ENCODE peak calls at places on chromosomes 6 and 20, in seven cellular contexts. B is SK-N-SH, X is K562, J is HepG2, Y is H1, L is GM12878, S is GM12891. P is an unnamed sample.

GRCh38 chr6:144990768-144991167 is 705.6 kb downstream of the UTRN start:
- DNase-seq in B (no peak), X (no peak), J (no peak), Y (no peak), L (no peak), S (no peak), P (no peak)

GRCh38 chr6:19417713-19418112 is 419.5 kb upstream of the ID4 start:
- DNase-seq in B (no peak), X (no peak), J (no peak), Y (no peak), L (no peak), S (no peak), P (no peak)

GRCh38 chr6:8574749-8575468 is 139.6 kb upstream of the SLC35B3 start:
- DNase-seq in B (no peak), X (no peak), J (no peak), Y (no peak), L (no peak), S (no peak), P (no peak)

GRCh38 chr20:57559286-57559627 is 1.7 kb upstream of the PCK1 start:
- DNase-seq in B (no peak), X (no peak), J (no peak), Y (no peak), L (no peak), S (no peak), P (no peak)

GRCh38 chr6:23181301-23182110 is 612.1 kb downstream of the HDGFL1 start:
- DNase-seq in B (no peak), X (no peak), J (no peak), Y (no peak), L (no peak), S (no peak), P (no peak)

GRCh38 chr20:62356948-62357667 is 10.0 kb downstream of the LAMA5 start:
- DNase-seq in B (peak), X (peak), J (no peak), Y (no peak), L (no peak), S (no peak), P (no peak)

GRCh38 chr6:41536884-41537347 is 9.3 kb upstream of the FOXP4 start:
- DNase-seq in B (no peak), X (peak), J (no peak), Y (no peak), L (no peak), S (no peak), P (no peak)

GRCh38 chr6:108781419-108782110 is 66.7 kb upstream of the ARMC2 start:
- DNase-seq in B (no peak), X (no peak), J (no peak), Y (peak), L (no peak), S (no peak), P (no peak)

GRCh38 chr20:60060593-60060992 is 102.4 kb downstream of the CDH26 start:
- DNase-seq in B (no peak), X (no peak), J (no peak), Y (no peak), L (no peak), S (no peak), P (no peak)

GRCh38 chr6:97275809-97276208 is 7.2 kb downstream of the MMS22L start:
- DNase-seq in B (no peak), X (no peak), J (no peak), Y (no peak), L (no peak), S (no peak), P (no peak)

GRCh38 chr6:88855521-88856152 is 107.8 kb downstream of the RNGTT start:
- DNase-seq in B (no peak), X (no peak), J (no peak), Y (no peak), L (no peak), S (no peak), P (no peak)
- TF ChIP-seq TAF1 in B (no peak), X (no peak), J (no peak), Y (no peak), L (no peak), S (no peak), P (no peak)

GRCh38 chr20:19449051-19449450 is 236.6 kb downstream of the SLC24A3 start:
- DNase-seq in B (no peak), X (no peak), J (no peak), Y (no peak), L (no peak), S (no peak), P (no peak)

GRCh38 chr20:19448632-19449031 is 236.2 kb downstream of the SLC24A3 start:
- DNase-seq in B (no peak), X (no peak), J (no peak), Y (no peak), L (no peak), S (no peak), P (no peak)

GRCh38 chr20:19453369-19453768 is 240.9 kb downstream of the SLC24A3 start:
- DNase-seq in B (no peak), X (no peak), J (no peak), Y (no peak), L (no peak), S (no peak), P (no peak)

GRCh38 chr20:19453781-19454310 is 241.4 kb downstream of the SLC24A3 start:
- DNase-seq in B (no peak), X (no peak), J (no peak), Y (no peak), L (no peak), S (no peak), P (no peak)

GRCh38 chr20:19451591-19452295 is 239.3 kb downstream of the SLC24A3 start:
- DNase-seq in B (no peak), X (no peak), J (no peak), Y (no peak), L (no peak), S (no peak), P (no peak)
- TF ChIP-seq POLR2AphosphoS5 in B (no peak), X (no peak), J (no peak), Y (no peak), L (no peak), S (no peak), P (no peak)

DNA sequence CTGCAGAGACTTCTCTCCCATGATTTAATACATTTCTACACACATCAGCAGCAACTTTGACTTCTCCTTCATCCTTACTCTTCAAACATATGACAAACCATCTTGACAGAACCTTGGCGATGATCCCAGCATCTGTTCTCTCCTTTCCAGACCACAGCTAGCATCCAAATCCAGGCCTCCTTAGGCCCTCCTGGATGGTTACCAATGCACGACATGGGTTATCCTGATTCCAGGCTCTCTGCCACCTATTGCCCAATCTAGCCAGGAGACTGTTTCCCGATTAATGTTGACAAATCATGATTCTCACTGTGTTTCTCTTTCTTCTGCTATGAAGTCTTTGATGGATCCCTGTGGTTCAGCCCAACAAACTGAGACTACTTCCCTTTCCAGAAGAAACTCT is 16.7 kb downstream of the LAMA4 start:
- DNase-seq in B (no peak), X (no peak), J (no peak), Y (no peak), L (no peak), S (no peak), P (no peak)
- TF ChIP-seq TAF1 in B (no peak), X (no peak), J (no peak), Y (no peak), L (no peak), S (no peak), P (no peak)

DNA sequence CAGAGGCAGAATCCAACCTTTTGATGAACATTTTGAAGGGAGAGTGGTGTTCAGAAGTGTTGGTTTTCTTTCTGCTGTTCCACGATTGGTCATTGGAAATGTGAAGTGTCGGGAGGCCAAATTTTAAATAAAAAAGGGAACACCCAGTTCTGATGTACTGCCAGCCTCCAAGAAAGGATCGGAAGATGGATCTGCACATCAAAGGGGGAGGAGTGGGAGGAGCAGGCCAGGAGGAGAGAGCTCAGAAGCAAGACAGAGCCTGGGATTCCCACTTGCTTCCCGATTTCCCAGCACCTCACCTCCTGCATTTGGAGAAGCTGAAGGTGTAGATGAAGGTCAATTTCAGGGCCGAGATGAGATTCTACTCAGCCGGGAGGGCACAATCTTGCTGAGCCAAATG is 55.9 kb upstream of the NAA20 start:
- DNase-seq in B (no peak), X (no peak), J (no peak), Y (no peak), L (no peak), S (no peak), P (no peak)
- TF ChIP-seq POLR2AphosphoS5 in B (no peak), X (no peak), J (no peak), Y (no peak), L (no peak), S (no peak), P (no peak)